ENCODE peak calls at places on chromosomes 11 and 22, in six cellular contexts. V, P, G, I, W and D are unnamed samples.

GRCh38 chr11:123799438-123799837 is 6.7 kb downstream of the OR6M1 start:
- DNase-seq in V (peak; percentile 59), P (no peak), G (no peak), I (no peak), W (no peak), D (no peak)

GRCh38 chr11:114166897-114167323 is 107.4 kb downstream of the ZBTB16 start:
- DNase-seq in V (peak; percentile 70), P (no peak), G (no peak), I (no peak), W (no peak), D (peak; percentile 77)

GRCh38 chr11:77449060-77449521 is 24.8 kb downstream of the PAK1 start:
- DNase-seq in V (peak; percentile 24), P (no peak), G (no peak), I (no peak), W (no peak), D (no peak)

GRCh38 chr22:30348395-30348794 is 8.3 kb downstream of the SF3A1 start:
- DNase-seq in V (no peak), P (no peak), G (no peak), I (no peak), W (no peak), D (no peak)

GRCh38 chr11:27991731-27992130 is 116.2 kb downstream of the KIF18A start:
- DNase-seq in V (no peak), P (no peak), G (no peak), I (no peak), W (no peak), D (no peak)

GRCh38 chr11:8593935-8594909 is at the start of gene STK33:
- DNase-seq in V (peak; percentile 75), P (no peak), G (peak; percentile 66), I (peak; percentile 72), W (no peak), D (peak; percentile 37)

GRCh38 chr22:22168941-22169867 is 75.4 kb upstream of the VPREB1 start:
- DNase-seq in V (no peak), P (no peak), G (no peak), I (no peak), W (no peak), D (no peak)

GRCh38 chr11:46127150-46127638 is 5.9 kb upstream of the PHF21A start:
- DNase-seq in V (peak; percentile 41), P (peak; percentile 57), G (peak; percentile 58), I (no peak), W (no peak), D (peak; percentile 87)

GRCh38 chr11:9060700-9061111 is 30.7 kb downstream of the SCUBE2 start:
- DNase-seq in V (no peak), P (no peak), G (no peak), I (no peak), W (no peak), D (no peak)

GRCh38 chr11:75347781-75348613 is 3.5 kb downstream of the ARRB1 start:
- DNase-seq in V (peak; percentile 38), P (peak; percentile 68), G (peak; percentile 54), I (no peak), W (no peak), D (no peak)

GRCh38 chr11:102494216-102494615 is 36.3 kb downstream of the MMP7 start:
- DNase-seq in V (peak; percentile 43), P (no peak), G (peak; percentile 65), I (no peak), W (no peak), D (peak; percentile 15)

GRCh38 chr22:30079952-30080533 is at the start of gene HORMAD2:
- DNase-seq in V (no peak), P (no peak), G (no peak), I (no peak), W (no peak), D (no peak)

GRCh38 chr22:40263191-40263590 is 83.1 kb upstream of the ADSL start:
- DNase-seq in V (no peak), P (peak; percentile 73), G (peak; percentile 27), I (no peak), W (no peak), D (no peak)

GRCh38 chr11:12889243-12889642 is 119.9 kb upstream of the RASSF10 start:
- DNase-seq in V (peak; percentile 24), P (peak; percentile 78), G (no peak), I (no peak), W (no peak), D (no peak)

GRCh38 chr11:26017322-26017860 is 314.5 kb upstream of the ANO3 start:
- DNase-seq in V (peak; percentile 9), P (no peak), G (no peak), I (no peak), W (no peak), D (no peak)

GRCh38 chr11:35111171-35112055 is 27.6 kb upstream of the CD44 start:
- DNase-seq in V (peak; percentile 49), P (peak; percentile 59), G (peak; percentile 27), I (peak; percentile 25), W (no peak), D (peak; percentile 76)

GRCh38 chr11:19951558-19952083 is 208.7 kb downstream of the DBX1 start:
- DNase-seq in V (peak; percentile 31), P (no peak), G (peak; percentile 70), I (no peak), W (no peak), D (peak; percentile 49)

GRCh38 chr11:89625171-89625570 is 84.9 kb upstream of the TRIM77 start:
- DNase-seq in V (no peak), P (no peak), G (no peak), I (no peak), W (no peak), D (no peak)

GRCh38 chr11:75103380-75104026 is 6.8 kb upstream of the OR2AT4 start:
- DNase-seq in V (no peak), P (no peak), G (no peak), I (no peak), W (no peak), D (peak; percentile 12)

GRCh38 chr11:2207773-2208621 is 36.4 kb upstream of the TH start:
- DNase-seq in V (no peak), P (no peak), G (no peak), I (no peak), W (no peak), D (no peak)

GRCh38 chr11:133639408-133639807 is 107.1 kb upstream of the OPCML start:
- DNase-seq in V (no peak), P (no peak), G (no peak), I (no peak), W (no peak), D (no peak)

GRCh38 chr22:37559901-37560681 is at the start of gene CDC42EP1:
- DNase-seq in V (peak; percentile 77), P (peak; percentile 69), G (peak; percentile 79), I (peak; percentile 85), W (no peak), D (no peak)

GRCh38 chr11:70717961-70718595 is 319.7 kb downstream of the CTTN start:
- DNase-seq in V (no peak), P (no peak), G (no peak), I (no peak), W (no peak), D (no peak)

GRCh38 chr22:20118572-20119020 is 1.6 kb upstream of the TRMT2A start:
- DNase-seq in V (no peak), P (peak; percentile 19), G (no peak), I (peak; percentile 18), W (no peak), D (no peak)

GRCh38 chr22:33699176-33699575 is 221.1 kb downstream of the LARGE1 start:
- DNase-seq in V (no peak), P (no peak), G (no peak), I (no peak), W (no peak), D (no peak)

GRCh38 chr11:127117231-127117671 is 116.7 kb upstream of the KIRREL3 start:
- DNase-seq in V (no peak), P (no peak), G (no peak), I (no peak), W (no peak), D (no peak)

GRCh38 chr22:46777609-46777970 is 15.1 kb downstream of the TBC1D22A start:
- DNase-seq in V (peak; percentile 62), P (peak; percentile 78), G (no peak), I (no peak), W (peak; percentile 37), D (no peak)

GRCh38 chr11:57779275-57779674 is 17.7 kb downstream of the CTNND1 start:
- DNase-seq in V (peak; percentile 71), P (no peak), G (no peak), I (no peak), W (peak; percentile 18), D (no peak)

GRCh38 chr11:110219011-110219785 is 77.2 kb downstream of the RDX start:
- DNase-seq in V (no peak), P (no peak), G (no peak), I (no peak), W (no peak), D (no peak)

GRCh38 chr11:86670179-86670578 is 2.2 kb downstream of the ME3 start:
- DNase-seq in V (no peak), P (no peak), G (no peak), I (no peak), W (no peak), D (no peak)
- H3K27ac ChIP-seq in V (no peak overlapping the region), P (no peak overlapping the region), G (no peak overlapping the region), I (no peak overlapping the region), W (no peak overlapping the region), D (no peak overlapping the region)

GRCh38 chr11:63937713-63938480 is 905 bp upstream of the NAA40 start:
- DNase-seq in V (peak; percentile 19), P (no peak), G (no peak), I (no peak), W (no peak), D (peak; percentile 67)
- H3K27ac ChIP-seq in V (peak overlapping the region; percentile 87), P (no peak overlapping the region), G (peak overlapping the region; percentile 93), I (peak overlapping the region; percentile 75), W (no peak overlapping the region), D (peak overlapping the region; percentile 89)

GRCh38 chr22:48594757-48595510 is 1232.7 kb downstream of the BRD1 start:
- DNase-seq in V (no peak), P (peak; percentile 21), G (no peak), I (no peak), W (no peak), D (no peak)
- H3K27ac ChIP-seq in V (no peak overlapping the region), P (no peak overlapping the region), G (no peak overlapping the region), I (no peak overlapping the region), W (no peak overlapping the region), D (no peak overlapping the region)

DNA sequence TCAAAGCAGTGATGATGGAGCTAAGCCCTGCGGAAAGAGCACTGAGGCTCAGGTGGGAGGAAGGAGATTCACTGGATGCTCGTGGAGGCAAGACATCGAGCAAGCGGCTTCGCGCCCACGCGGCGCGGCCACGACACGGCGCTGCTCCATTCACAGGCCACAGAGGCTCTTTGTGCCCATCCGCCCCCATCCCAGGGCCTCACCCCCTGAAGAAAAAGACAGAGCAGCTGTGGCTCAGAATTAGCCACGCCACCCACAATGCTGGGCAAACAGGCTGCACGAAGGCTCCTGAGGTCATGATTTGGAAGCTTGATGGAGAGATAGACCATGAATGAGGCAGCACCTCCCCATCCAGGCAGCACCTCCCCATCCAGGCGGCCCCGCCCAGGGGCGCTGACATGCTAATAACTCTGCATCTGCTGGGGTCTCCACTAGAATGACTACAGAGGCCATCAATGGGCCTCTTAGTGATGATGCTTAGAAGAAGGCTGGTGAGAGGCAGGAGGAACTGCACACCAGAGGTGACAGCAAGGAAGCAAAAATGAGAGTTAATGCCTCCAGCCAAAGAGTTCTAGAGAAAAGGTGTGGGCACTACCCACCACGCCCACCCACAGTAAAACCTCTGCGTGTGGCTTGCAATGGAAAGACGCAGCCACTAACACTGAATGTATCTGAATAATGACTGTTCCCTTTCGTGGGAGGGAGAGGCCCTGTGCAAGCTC is 43.5 kb downstream of the MYH9 start:
- DNase-seq in V (no peak), P (no peak), G (no peak), I (no peak), W (no peak), D (no peak)
- H3K27ac ChIP-seq in V (peak overlapping the region; percentile 83), P (no peak overlapping the region), G (peak overlapping the region; percentile 72), I (peak overlapping the region; percentile 78), W (peak overlapping the region; percentile 86), D (peak overlapping the region; percentile 78)

GRCh38 chr11:43921561-43922294 is 20.7 kb upstream of the C11orf96 start:
- DNase-seq in V (no peak), P (no peak), G (no peak), I (no peak), W (no peak), D (no peak)
- H3K27ac ChIP-seq in V (no peak overlapping the region), P (peak overlapping the region; percentile 93), G (peak overlapping the region; percentile 90), I (no peak overlapping the region), W (peak overlapping the region; percentile 6), D (no peak overlapping the region)